ENCODE peak calls at places on chromosome 7, in six cellular contexts. E is prostate gland, C is fibroblast of mammary gland, Z is astrocyte of the spinal cord, Q is GM23338, N is endothelial cell. U is an unnamed sample.

GRCh38 chr7:53596230-53596629 is 560.8 kb downstream of the POM121L12 start:
- DNase-seq in E (no peak), C (no peak), Q (peak), N (no peak), Z (peak), U (no peak)

GRCh38 chr7:149005427-149006344 is 22.6 kb downstream of the PDIA4 start:
- DNase-seq in N (peak), C (peak), Z (peak), E (peak), Q (peak), U (peak)

GRCh38 chr7:124686543-124687161 is 78.9 kb downstream of the GPR37 start:
- DNase-seq in Z (no peak), Q (no peak), C (no peak), E (no peak), N (no peak), U (no peak)

GRCh38 chr7:12389089-12389700 is 14.5 kb downstream of the VWDE start:
- DNase-seq in Q (peak), N (peak), E (peak), C (peak), Z (peak), U (peak)

GRCh38 chr7:24980695-24981543 is 941 bp upstream of the OSBPL3 start:
- DNase-seq in E (no peak), Z (peak), N (no peak), C (peak), Q (peak), U (no peak)

GRCh38 chr7:56007891-56008290 is 43.4 kb downstream of the PSPH start:
- DNase-seq in N (no peak), C (no peak), Q (no peak), Z (no peak), E (no peak), U (no peak)

GRCh38 chr7:5525271-5526189 is 101.9 kb upstream of the TNRC18 start:
- DNase-seq in Q (peak), Z (peak), E (no peak), N (no peak), C (peak), U (no peak)

GRCh38 chr7:69564454-69565417 is 33.5 kb upstream of the AUTS2 start:
- DNase-seq in Q (no peak), E (peak), N (no peak), C (peak), Z (peak), U (no peak)

GRCh38 chr7:5396542-5396941 is 27.1 kb downstream of the TNRC18 start:
- DNase-seq in C (peak), Z (no peak), N (no peak), E (peak), Q (no peak), U (no peak)

GRCh38 chr7:20784311-20785210 is 2.1 kb downstream of the SP8 start:
- DNase-seq in E (no peak), C (peak), Z (no peak), N (peak), Q (peak), U (peak)

GRCh38 chr7:64882341-64883112 is 20.5 kb upstream of the ZNF273 start:
- DNase-seq in E (peak), C (peak), Z (no peak), Q (peak), N (peak), U (peak)

GRCh38 chr7:79137942-79138341 is 315.5 kb downstream of the MAGI2 start:
- DNase-seq in N (no peak), Q (no peak), Z (peak), E (no peak), C (peak), U (no peak)

GRCh38 chr7:155466814-155467675 is 9.1 kb downstream of the EN2 start:
- DNase-seq in Q (peak), C (no peak), E (no peak), Z (peak), N (peak), U (peak)

GRCh38 chr7:67344481-67345193 is 348.0 kb downstream of the TYW1 start:
- DNase-seq in Z (no peak), Q (no peak), N (no peak), C (no peak), E (no peak), U (no peak)

GRCh38 chr7:151233804-151234203 is 1.5 kb downstream of the CHPF2 start:
- DNase-seq in C (no peak), Z (no peak), N (no peak), E (no peak), Q (no peak), U (no peak)

GRCh38 chr7:138729444-138729843 is 28.3 kb upstream of the SVOPL start:
- DNase-seq in Q (no peak), C (no peak), E (no peak), N (no peak), Z (no peak), U (no peak)

GRCh38 chr7:133081119-133081604 is 728 bp downstream of the CHCHD3 start:
- DNase-seq in N (no peak), E (no peak), C (peak), Q (peak), Z (no peak), U (no peak)

GRCh38 chr7:4762121-4763055 is 13.0 kb upstream of the AP5Z1 start:
- DNase-seq in E (no peak), N (no peak), Q (no peak), C (no peak), Z (no peak), U (no peak)

GRCh38 chr7:70774895-70775527 is 356.9 kb upstream of the GALNT17 start:
- DNase-seq in Z (no peak), C (no peak), E (no peak), Q (no peak), N (no peak), U (no peak)

GRCh38 chr7:70776627-70777101 is 355.3 kb upstream of the GALNT17 start:
- DNase-seq in C (peak), Q (no peak), E (no peak), N (no peak), Z (peak), U (no peak)

GRCh38 chr7:70778585-70778984 is 353.4 kb upstream of the GALNT17 start:
- DNase-seq in C (no peak), Z (no peak), Q (no peak), E (no peak), N (no peak), U (no peak)

GRCh38 chr7:70777251-70777650 is 354.7 kb upstream of the GALNT17 start:
- DNase-seq in N (no peak), Q (no peak), C (no peak), Z (no peak), E (no peak), U (no peak)

DNA sequence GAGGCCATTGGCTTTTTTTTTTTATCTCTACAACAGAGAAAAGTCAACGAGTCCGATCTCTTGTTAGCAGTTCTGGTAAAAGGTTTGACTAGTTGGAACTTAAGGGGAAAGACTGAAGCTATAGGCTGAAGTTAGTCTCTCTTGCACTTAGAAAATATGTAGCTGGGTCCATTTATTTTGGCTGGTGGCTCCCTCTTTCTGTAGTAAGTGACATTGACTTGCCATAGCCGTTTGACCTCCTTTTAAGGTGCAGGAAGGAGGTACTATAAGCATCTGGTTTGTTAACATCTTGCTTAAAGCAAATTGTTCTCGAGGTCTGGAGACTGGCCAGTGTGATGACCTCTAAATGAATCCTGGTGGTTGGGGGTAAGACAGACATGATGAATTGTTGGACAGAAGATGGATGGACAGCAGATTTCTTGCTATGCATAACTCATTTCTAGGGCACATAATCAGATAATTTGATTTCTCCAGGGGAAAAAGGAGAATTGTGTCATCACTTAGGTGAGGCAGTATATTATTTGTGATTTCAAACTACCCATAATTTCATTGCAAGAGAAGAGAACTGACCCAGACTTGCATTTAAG is 356.3 kb upstream of the GALNT17 start:
- DNase-seq in C (peak), N (no peak), Q (peak), Z (peak), E (no peak), U (no peak)
- TF ChIP-seq CTCF in C (peak), N (no peak), Q (peak), Z (peak), E (peak), U (peak)

GRCh38 chr7:91953618-91954017 is 13.0 kb downstream of the AKAP9 start:
- DNase-seq in Z (peak), Q (peak), N (no peak), C (no peak), E (no peak), U (no peak)
- TF ChIP-seq CTCF in Z (peak), Q (peak), N (peak), C (peak), E (no peak), U (no peak)

GRCh38 chr7:497946-498655 is 21.5 kb downstream of the PDGFA start:
- DNase-seq in N (no peak), Q (peak), Z (no peak), C (no peak), E (no peak), U (peak)

GRCh38 chr7:501526-501925 is 18.1 kb downstream of the PDGFA start:
- DNase-seq in E (no peak), N (no peak), C (no peak), Q (no peak), Z (no peak), U (no peak)

GRCh38 chr7:500521-501420 is 18.9 kb downstream of the PDGFA start:
- DNase-seq in Q (no peak), C (no peak), Z (no peak), E (no peak), N (no peak), U (peak)

GRCh38 chr7:498678-499641 is 20.7 kb downstream of the PDGFA start:
- DNase-seq in E (peak), N (no peak), C (no peak), Z (no peak), Q (no peak), U (peak)

GRCh38 chr7:499853-500485 is 19.7 kb downstream of the PDGFA start:
- DNase-seq in C (no peak), N (no peak), Z (no peak), E (no peak), Q (no peak), U (peak)
- TF ChIP-seq CTCF in C (no peak), N (no peak), Z (no peak), E (no peak), Q (no peak), U (no peak)

GRCh38 chr7:158740657-158741293 is 36.2 kb upstream of the NCAPG2 start:
- DNase-seq in Q (no peak), Z (peak), E (peak), N (no peak), C (peak), U (no peak)
- TF ChIP-seq CTCF in Q (no peak), Z (peak), E (no peak), N (no peak), C (peak), U (no peak)

GRCh38 chr7:99386584-99387238 is 12.2 kb downstream of the ARPC1B start:
- DNase-seq in Z (no peak), N (no peak), C (peak), E (no peak), Q (peak), U (no peak)
- TF ChIP-seq CTCF in Z (peak), N (no peak), C (peak), E (peak), Q (peak), U (no peak)

DNA sequence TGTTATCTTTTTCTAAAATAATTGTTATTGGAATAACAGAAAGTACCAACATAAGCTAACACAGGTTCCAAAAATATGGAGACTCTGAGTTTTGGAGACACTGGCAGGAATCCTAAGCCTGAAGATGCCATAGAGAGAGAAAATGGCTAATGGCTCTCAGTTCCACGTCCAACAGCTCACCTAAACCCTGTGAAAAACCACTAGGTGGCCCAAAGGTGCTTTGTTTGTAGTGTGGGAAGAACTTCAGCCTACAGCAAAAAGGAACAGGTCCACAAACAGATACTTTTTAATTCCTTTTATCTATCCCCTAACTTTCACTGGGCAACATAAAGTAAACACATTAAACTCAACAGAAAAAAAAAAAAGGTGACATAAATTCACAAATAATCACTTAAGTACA is 272.3 kb downstream of the SEMA3D start:
- DNase-seq in N (no peak), Q (peak), C (no peak), E (no peak), Z (no peak), U (no peak)
- TF ChIP-seq CTCF in N (no peak), Q (peak), C (no peak), E (no peak), Z (no peak), U (no peak)

DNA sequence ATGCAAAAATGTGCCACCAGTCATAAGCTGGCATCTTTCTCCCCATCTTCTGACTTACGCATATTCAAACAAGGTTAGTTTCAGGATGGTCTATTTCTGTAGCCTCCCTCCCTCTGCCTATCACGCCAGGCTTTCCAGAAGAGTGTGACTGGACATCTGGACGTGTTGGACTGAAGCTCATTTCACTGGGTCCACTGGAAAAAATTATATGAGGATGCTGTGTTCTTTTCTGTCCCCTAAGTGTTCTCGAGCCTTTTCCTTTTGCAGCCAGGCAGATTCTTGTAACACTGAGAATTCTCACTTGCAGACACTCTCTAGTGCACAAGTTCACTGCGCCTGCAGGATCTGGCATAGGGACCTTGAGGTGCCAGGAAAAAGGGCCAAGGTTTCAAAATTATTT is 170.2 kb downstream of the BMPER start:
- DNase-seq in Q (no peak), Z (no peak), C (no peak), N (no peak), E (no peak), U (no peak)
- TF ChIP-seq CTCF in Q (no peak), Z (no peak), C (no peak), N (no peak), E (no peak), U (no peak)

GRCh38 chr7:43511769-43512515 is 71.0 kb upstream of the STK17A start:
- DNase-seq in Z (no peak), Q (no peak), C (no peak), E (no peak), N (no peak), U (no peak)

GRCh38 chr7:43509906-43510305 is 73.0 kb upstream of the STK17A start:
- DNase-seq in N (no peak), E (no peak), Q (no peak), Z (no peak), C (peak), U (no peak)

GRCh38 chr7:43508434-43508833 is 74.5 kb upstream of the STK17A start:
- DNase-seq in E (no peak), Q (no peak), C (no peak), Z (no peak), N (no peak), U (no peak)

GRCh38 chr7:43513236-43513635 is 69.7 kb upstream of the STK17A start:
- DNase-seq in C (no peak), N (no peak), Q (no peak), Z (peak), E (no peak), U (no peak)

GRCh38 chr7:43511029-43511428 is 71.9 kb upstream of the STK17A start:
- DNase-seq in Q (peak), E (no peak), Z (no peak), C (no peak), N (peak), U (no peak)
- TF ChIP-seq CTCF in Q (peak), E (no peak), Z (peak), C (peak), N (peak), U (peak)

DNA sequence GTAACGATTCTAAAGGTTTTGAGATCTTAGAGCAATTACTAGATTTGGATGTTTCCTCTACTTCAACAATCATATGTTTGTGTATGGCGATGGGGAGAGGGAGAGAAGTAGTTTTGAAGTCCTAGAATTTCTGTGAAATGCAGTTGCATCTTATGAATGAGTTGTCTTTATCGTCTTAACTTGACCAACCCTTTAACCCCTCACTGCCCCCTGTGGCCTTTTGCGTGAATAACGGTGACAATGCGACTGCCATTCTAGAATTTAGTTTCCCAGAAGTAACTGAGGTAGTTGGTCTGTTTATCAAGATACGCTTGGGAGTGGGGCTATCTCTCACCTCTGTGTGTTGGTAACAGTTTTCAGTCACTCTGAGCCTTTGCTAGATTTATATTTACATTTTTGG is 204.6 kb downstream of the HDAC9 start:
- DNase-seq in N (peak), C (peak), Q (peak), Z (no peak), E (no peak), U (peak)
- TF ChIP-seq CTCF in N (peak), C (peak), Q (peak), Z (no peak), E (no peak), U (peak)